ENCODE peak calls at places on chromosomes 12 and 14, in eight cellular contexts. G, D, J, U, F, Z, P and N are unnamed samples.

GRCh38 chr14:39268393-39268792 is 34.7 kb downstream of the MIA2 start:
- DNase-seq in G (no peak), D (no peak), J (no peak), U (no peak), F (peak; percentile 27), Z (no peak), P (peak; percentile 37), N (no peak)

GRCh38 chr14:104968541-104969401 is 9.4 kb downstream of the AHNAK2 start:
- DNase-seq in G (no peak), D (no peak), J (no peak), U (no peak), F (no peak), Z (no peak), P (no peak), N (no peak)

GRCh38 chr12:54526800-54527630 is 22.4 kb upstream of the PDE1B start:
- DNase-seq in G (no peak), D (no peak), J (peak; percentile 75), U (peak; percentile 39), F (peak; percentile 15), Z (no peak), P (peak; percentile 61), N (peak; percentile 17)

GRCh38 chr14:89493877-89494634 is 77.0 kb upstream of the FOXN3 start:
- DNase-seq in G (no peak), D (no peak), J (no peak), U (no peak), F (no peak), Z (no peak), P (no peak), N (no peak)

GRCh38 chr12:52074006-52074405 is 4.2 kb downstream of the ATG101 start:
- DNase-seq in G (no peak), D (no peak), J (no peak), U (peak; percentile 78), F (peak; percentile 28), Z (no peak), P (no peak), N (no peak)

GRCh38 chr12:54019111-54019811 is 9.0 kb upstream of the HOXC6 start:
- DNase-seq in G (no peak), D (no peak), J (no peak), U (no peak), F (no peak), Z (no peak), P (no peak), N (no peak)

GRCh38 chr12:48001426-48002178 is 2.7 kb downstream of the COL2A1 start:
- DNase-seq in G (no peak), D (no peak), J (peak; percentile 74), U (peak; percentile 46), F (peak; percentile 24), Z (peak; percentile 53), P (peak; percentile 73), N (no peak)

GRCh38 chr12:56188116-56188785 is 1.0 kb downstream of the SMARCC2 start:
- DNase-seq in G (no peak), D (no peak), J (peak; percentile 8), U (no peak), F (no peak), Z (no peak), P (peak; percentile 29), N (peak; percentile 17)

GRCh38 chr14:49691031-49691430 is 1.9 kb upstream of the KLHDC1 start:
- DNase-seq in G (no peak), D (no peak), J (no peak), U (no peak), F (no peak), Z (no peak), P (no peak), N (no peak)

GRCh38 chr12:108273217-108273616 is 65.9 kb downstream of the CMKLR1 start:
- DNase-seq in G (no peak), D (no peak), J (no peak), U (no peak), F (no peak), Z (no peak), P (no peak), N (no peak)

GRCh38 chr14:90540437-90540836 is 143.6 kb downstream of the CALM1 start:
- DNase-seq in G (no peak), D (no peak), J (no peak), U (no peak), F (no peak), Z (no peak), P (no peak), N (no peak)

GRCh38 chr12:19498099-19498498 is 58.8 kb downstream of the AEBP2 start:
- DNase-seq in G (no peak), D (no peak), J (no peak), U (no peak), F (no peak), Z (no peak), P (no peak), N (no peak)
- H3K36me3 ChIP-seq in G (peaks cover 22% of the 10 kb centered on the region), D (peaks cover 34% of the 10 kb centered on the region), J (peaks cover 5% of the 10 kb centered on the region), U (peaks cover 49% of the 10 kb centered on the region), F (no peaks in the 10 kb centered on the region), Z (peaks cover 41% of the 10 kb centered on the region), P (peaks cover 36% of the 10 kb centered on the region), N (peaks cover 20% of the 10 kb centered on the region)

GRCh38 chr12:123734268-123734667 is 22.1 kb downstream of the ATP6V0A2 start:
- DNase-seq in G (no peak), D (no peak), J (no peak), U (no peak), F (no peak), Z (no peak), P (no peak), N (no peak)
- H3K36me3 ChIP-seq in G (peaks cover 63% of the 10 kb centered on the region), D (peaks cover 83% of the 10 kb centered on the region), J (peaks cover 44% of the 10 kb centered on the region), U (peaks cover 99% of the 10 kb centered on the region), F (peaks cover 12% of the 10 kb centered on the region), Z (peaks cover 92% of the 10 kb centered on the region), P (peaks cover 79% of the 10 kb centered on the region), N (peaks cover 51% of the 10 kb centered on the region)

DNA sequence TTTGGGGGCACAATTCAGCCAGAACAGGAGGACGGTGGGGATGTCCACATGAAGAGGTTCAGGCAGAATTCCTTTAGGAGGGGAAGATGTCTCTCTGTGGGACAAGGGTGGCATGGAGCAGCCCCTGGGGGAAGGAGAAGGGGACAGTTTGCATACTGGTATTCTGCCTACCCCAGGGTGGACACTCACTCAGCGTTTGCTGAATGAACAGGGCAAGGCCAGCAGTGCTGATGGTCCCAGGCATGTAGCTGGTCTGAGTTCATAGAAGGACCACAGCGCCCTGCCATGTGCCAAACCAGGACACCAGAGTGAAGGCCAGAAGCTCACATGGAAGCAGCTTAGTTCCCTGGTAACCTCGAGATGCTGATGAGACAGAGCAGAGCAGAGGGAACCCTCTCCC is 5.4 kb downstream of the SERPINA5 start:
- DNase-seq in G (no peak), D (no peak), J (no peak), U (no peak), F (no peak), Z (no peak), P (no peak), N (no peak)
- H3K36me3 ChIP-seq in G (no peaks in the 10 kb centered on the region), D (no peaks in the 10 kb centered on the region), J (no peaks in the 10 kb centered on the region), U (no peaks in the 10 kb centered on the region), F (no peaks in the 10 kb centered on the region), Z (no peaks in the 10 kb centered on the region), P (no peaks in the 10 kb centered on the region), N (no peaks in the 10 kb centered on the region)

GRCh38 chr14:92122351-92122677 is 545 bp downstream of the CPSF2 start:
- DNase-seq in G (no peak), D (no peak), J (peak; percentile 37), U (no peak), F (peak; percentile 41), Z (peak; percentile 39), P (peak; percentile 61), N (no peak)
- H3K36me3 ChIP-seq in G (peaks cover 4% of the 10 kb centered on the region), D (peaks cover 3% of the 10 kb centered on the region), J (peaks cover 5% of the 10 kb centered on the region), U (peaks cover 25% of the 10 kb centered on the region), F (peaks cover under 1% of the 10 kb centered on the region), Z (peaks cover 36% of the 10 kb centered on the region), P (peaks cover 29% of the 10 kb centered on the region), N (no peaks in the 10 kb centered on the region)

DNA sequence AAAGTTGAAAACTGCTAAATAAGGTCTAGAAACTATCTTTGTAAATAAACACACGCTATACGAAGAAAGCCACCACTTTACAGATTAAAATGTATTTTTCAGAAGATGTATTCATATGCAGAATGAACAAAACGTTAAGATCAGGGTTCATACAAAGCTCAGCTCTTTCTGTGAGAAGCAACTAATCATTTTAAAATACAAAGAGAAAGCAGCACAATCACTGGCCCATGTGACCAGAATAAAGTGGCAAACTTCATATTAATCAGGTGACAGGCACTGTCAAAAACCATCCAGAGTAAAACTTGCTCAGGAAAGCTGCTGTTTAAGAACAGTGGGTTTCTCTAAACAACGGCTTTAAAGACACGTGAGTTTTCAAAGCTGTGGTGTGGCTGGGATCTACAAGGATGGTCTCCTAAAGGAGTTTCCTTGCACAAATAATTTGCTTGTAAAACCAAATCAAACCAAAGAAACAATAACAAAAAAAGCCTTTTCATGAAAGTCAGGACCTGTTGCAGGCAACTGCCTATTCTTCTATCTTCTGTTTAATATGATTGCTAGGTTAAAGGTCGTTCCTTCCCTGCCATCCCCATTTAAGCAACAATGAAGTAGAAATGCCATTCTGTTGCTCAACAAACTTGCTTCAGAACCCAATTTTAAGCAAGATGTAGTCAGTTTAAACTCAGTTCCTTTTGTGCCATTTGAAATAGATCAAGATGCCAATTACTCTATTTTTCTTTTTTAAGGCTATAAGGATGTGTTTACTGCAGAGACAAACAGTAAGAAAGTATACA is 22.3 kb downstream of the SEL1L start:
- DNase-seq in G (no peak), D (no peak), J (no peak), U (no peak), F (no peak), Z (no peak), P (peak; percentile 39), N (no peak)
- H3K36me3 ChIP-seq in G (peaks cover 8% of the 10 kb centered on the region), D (peaks cover 43% of the 10 kb centered on the region), J (peaks cover 3% of the 10 kb centered on the region), U (peaks cover 42% of the 10 kb centered on the region), F (no peaks in the 10 kb centered on the region), Z (peaks cover 47% of the 10 kb centered on the region), P (peaks cover 18% of the 10 kb centered on the region), N (peaks cover 19% of the 10 kb centered on the region)

GRCh38 chr12:6329693-6330045 is 12.2 kb downstream of the TNFRSF1A start:
- DNase-seq in G (no peak), D (no peak), J (no peak), U (no peak), F (no peak), Z (no peak), P (no peak), N (no peak)
- H3K36me3 ChIP-seq in G (peaks cover 58% of the 10 kb centered on the region), D (peaks cover 56% of the 10 kb centered on the region), J (peaks cover 32% of the 10 kb centered on the region), U (peaks cover 74% of the 10 kb centered on the region), F (peaks cover 59% of the 10 kb centered on the region), Z (peaks cover 95% of the 10 kb centered on the region), P (peaks cover 75% of the 10 kb centered on the region), N (peaks cover 68% of the 10 kb centered on the region)

DNA sequence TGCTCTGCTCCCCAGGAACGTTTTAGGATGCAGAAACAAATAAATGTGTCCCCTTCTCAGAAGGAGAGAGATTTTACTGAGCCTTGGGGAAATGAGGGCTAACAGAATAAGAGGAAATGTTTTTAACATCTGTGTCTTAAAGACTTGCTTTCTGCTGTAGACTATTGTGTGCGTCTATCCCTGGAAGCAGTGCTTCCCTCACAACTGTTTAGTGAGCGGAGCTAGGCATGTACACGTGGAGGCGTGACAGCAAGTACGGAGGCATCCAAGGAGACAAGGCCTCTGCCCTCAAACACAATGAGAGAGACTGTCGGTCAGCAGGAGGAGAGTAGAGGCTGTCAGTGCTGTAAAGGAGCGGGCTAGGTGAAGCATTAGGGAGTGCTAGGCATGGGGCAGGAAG is 54.4 kb downstream of the TECPR2 start:
- DNase-seq in G (no peak), D (no peak), J (no peak), U (no peak), F (no peak), Z (no peak), P (no peak), N (no peak)
- H3K36me3 ChIP-seq in G (no peaks in the 10 kb centered on the region), D (peaks cover 3% of the 10 kb centered on the region), J (peaks cover 9% of the 10 kb centered on the region), U (peaks cover 48% of the 10 kb centered on the region), F (peaks cover 2% of the 10 kb centered on the region), Z (peaks cover 72% of the 10 kb centered on the region), P (peaks cover 19% of the 10 kb centered on the region), N (peaks cover 9% of the 10 kb centered on the region)